ENCODE peak calls at places on chromosomes 16 and 17, in seven cellular contexts. X, Y, L, I, R, E and G are unnamed samples.

GRCh38 chr17:80456465-80457235 is 19.8 kb downstream of the NPTX1 start:
- DNase-seq in X (peak), Y (no peak), L (no peak), I (no peak), R (no peak), E (peak), G (no peak)

GRCh38 chr16:4679156-4679853 is 14.1 kb upstream of the NUDT16L1 start:
- DNase-seq in X (no peak), Y (no peak), L (peak), I (no peak), R (no peak), E (no peak), G (no peak)

GRCh38 chr16:11546522-11547485 is 39.9 kb downstream of the LITAF start:
- DNase-seq in X (peak), Y (no peak), L (no peak), I (no peak), R (no peak), E (no peak), G (no peak)

GRCh38 chr17:35917519-35918213 is 12.9 kb downstream of the RDM1 start:
- DNase-seq in X (no peak), Y (no peak), L (no peak), I (no peak), R (no peak), E (no peak), G (no peak)

GRCh38 chr16:5215911-5216310 is 118.3 kb upstream of the EEF2KMT start:
- DNase-seq in X (no peak), Y (no peak), L (peak), I (no peak), R (no peak), E (no peak), G (no peak)

GRCh38 chr17:6555331-6556120 is 829 bp downstream of the PITPNM3 start:
- DNase-seq in X (peak), Y (no peak), L (peak), I (no peak), R (no peak), E (no peak), G (no peak)

GRCh38 chr17:28191018-28191417 is 128.0 kb upstream of the TMEM97 start:
- DNase-seq in X (no peak), Y (no peak), L (no peak), I (no peak), R (no peak), E (no peak), G (no peak)

GRCh38 chr17:18261146-18261515 is 669 bp downstream of the MIEF2 start:
- DNase-seq in X (peak), Y (no peak), L (peak), I (peak), R (no peak), E (peak), G (no peak)

GRCh38 chr17:49906511-49907136 is 58.8 kb upstream of the TAC4 start:
- DNase-seq in X (no peak), Y (no peak), L (no peak), I (no peak), R (no peak), E (no peak), G (no peak)

GRCh38 chr16:54936086-54936978 is 5.7 kb downstream of the IRX5 start:
- DNase-seq in X (peak), Y (no peak), L (no peak), I (no peak), R (no peak), E (no peak), G (no peak)

GRCh38 chr16:89700649-89701424 is 668 bp downstream of the SPATA2L start:
- DNase-seq in X (peak), Y (no peak), L (peak), I (peak), R (peak), E (peak), G (no peak)

GRCh38 chr17:2547176-2547575 is 35.5 kb upstream of the METTL16 start:
- DNase-seq in X (peak), Y (no peak), L (no peak), I (no peak), R (no peak), E (no peak), G (no peak)

GRCh38 chr16:4244881-4245280 is 3.0 kb upstream of the SRL start:
- DNase-seq in X (no peak), Y (no peak), L (no peak), I (no peak), R (no peak), E (no peak), G (no peak)

GRCh38 chr17:19339341-19339815 is 23.1 kb downstream of the B9D1 start:
- DNase-seq in X (no peak), Y (no peak), L (no peak), I (no peak), R (no peak), E (no peak), G (no peak)

GRCh38 chr17:50164697-50164988 is 1.2 kb upstream of the SGCA start:
- DNase-seq in X (no peak), Y (no peak), L (no peak), I (no peak), R (no peak), E (no peak), G (no peak)

GRCh38 chr16:46482895-46483294 is 138.3 kb downstream of the SHCBP1 start:
- DNase-seq in X (no peak), Y (no peak), L (no peak), I (peak), R (no peak), E (no peak), G (no peak)

GRCh38 chr16:15482068-15482747 is 47.8 kb downstream of the BMERB1 start:
- DNase-seq in X (peak), Y (no peak), L (peak), I (peak), R (no peak), E (peak), G (no peak)

GRCh38 chr17:61139219-61139618 is 260.4 kb upstream of the TBX2 start:
- DNase-seq in X (peak), Y (peak), L (peak), I (no peak), R (peak), E (peak), G (peak)

GRCh38 chr16:57918444-57918843 is 52.5 kb downstream of the CNGB1 start:
- DNase-seq in X (no peak), Y (no peak), L (no peak), I (no peak), R (no peak), E (no peak), G (no peak)

GRCh38 chr16:87002717-87003413 is 314.3 kb downstream of the C16orf95 start:
- DNase-seq in X (no peak), Y (no peak), L (no peak), I (no peak), R (no peak), E (no peak), G (no peak)

GRCh38 chr16:49932943-49933342 is 77.0 kb upstream of the ZNF423 start:
- DNase-seq in X (peak), Y (no peak), L (no peak), I (no peak), R (no peak), E (no peak), G (no peak)

GRCh38 chr17:2982854-2983636 is 80.4 kb downstream of the OR1D5 start:
- DNase-seq in X (peak), Y (no peak), L (peak), I (no peak), R (no peak), E (peak), G (no peak)

GRCh38 chr17:1709971-1710806 is at the start of gene TLCD2:
- DNase-seq in X (peak), Y (no peak), L (peak), I (peak), R (no peak), E (peak), G (no peak)

GRCh38 chr17:78734841-78735641 is 47.0 kb downstream of the CYTH1 start:
- DNase-seq in X (no peak), Y (no peak), L (peak), I (no peak), R (no peak), E (no peak), G (no peak)

GRCh38 chr17:50947844-50948514 is 81.8 kb upstream of the TOB1 start:
- DNase-seq in X (no peak), Y (no peak), L (peak), I (no peak), R (no peak), E (peak), G (no peak)

GRCh38 chr16:69314534-69314933 is 3.4 kb downstream of the VPS4A start:
- DNase-seq in X (no peak), Y (no peak), L (no peak), I (no peak), R (no peak), E (no peak), G (no peak)

GRCh38 chr17:49992933-49993422 is 2.0 kb downstream of the DLX3 start:
- DNase-seq in X (no peak), Y (no peak), L (no peak), I (peak), R (no peak), E (no peak), G (no peak)

GRCh38 chr16:56262879-56263245 is 71.6 kb downstream of the GNAO1 start:
- DNase-seq in X (no peak), Y (no peak), L (no peak), I (no peak), R (no peak), E (no peak), G (no peak)

GRCh38 chr17:81445642-81446500 is 50.6 kb downstream of the BAHCC1 start:
- DNase-seq in X (no peak), Y (no peak), L (no peak), I (no peak), R (no peak), E (no peak), G (no peak)

GRCh38 chr16:62213763-62214162 is 177.5 kb upstream of the CDH8 start:
- DNase-seq in X (no peak), Y (no peak), L (no peak), I (no peak), R (no peak), E (no peak), G (no peak)

GRCh38 chr16:24731722-24732419 is 2.4 kb downstream of the TNRC6A start:
- DNase-seq in X (no peak), Y (no peak), L (no peak), I (no peak), R (no peak), E (peak), G (no peak)

GRCh38 chr17:77343031-77343866 is 202.5 kb downstream of the SEC14L1 start:
- DNase-seq in X (no peak), Y (no peak), L (peak), I (no peak), R (no peak), E (no peak), G (no peak)

GRCh38 chr17:4009164-4009785 is 45.0 kb upstream of the ATP2A3 start:
- DNase-seq in X (no peak), Y (no peak), L (no peak), I (no peak), R (no peak), E (no peak), G (no peak)

GRCh38 chr17:71055128-71055527 is 885.8 kb downstream of the KCNJ2 start:
- DNase-seq in X (peak), Y (no peak), L (no peak), I (no peak), R (no peak), E (no peak), G (no peak)

GRCh38 chr17:6366144-6366755 is 68.7 kb downstream of the AIPL1 start:
- DNase-seq in X (peak), Y (no peak), L (no peak), I (no peak), R (no peak), E (peak), G (no peak)

GRCh38 chr16:77840093-77840492 is 51.7 kb downstream of the VAT1L start:
- DNase-seq in X (no peak), Y (no peak), L (peak), I (no peak), R (no peak), E (no peak), G (no peak)

GRCh38 chr16:76071690-76072089 is 205.5 kb upstream of the CNTNAP4 start:
- DNase-seq in X (no peak), Y (no peak), L (no peak), I (no peak), R (no peak), E (no peak), G (no peak)

GRCh38 chr17:927611-928461 is 51.7 kb downstream of the NXN start:
- DNase-seq in X (peak), Y (no peak), L (no peak), I (no peak), R (no peak), E (no peak), G (no peak)

GRCh38 chr16:49023095-49023494 is 258.5 kb downstream of the CBLN1 start:
- DNase-seq in X (peak), Y (no peak), L (peak), I (no peak), R (no peak), E (peak), G (no peak)